ENCODE peak calls at places on chromosomes 13 and 19, in four cellular contexts. U is central memory CD4-positive, alpha-beta T cell; I is activated CD4-positive, alpha-beta T cell treated with anti-CD3 and anti-CD28 coated beads for 1 hour; X is T follicular helper cell. T is an unnamed sample.

GRCh38 chr13:74000906-74001305 is 133.3 kb downstream of the KLF12 start:
- DNase-seq in U (no peak), I (no peak), X (no peak), T (no peak)

GRCh38 chr19:50921391-50922315 is 10.5 kb upstream of the KLK4 start:
- DNase-seq in U (no peak), I (no peak), X (no peak), T (no peak)

GRCh38 chr13:108944760-108945159 is 315.3 kb downstream of the MYO16 start:
- DNase-seq in U (no peak), I (no peak), X (no peak), T (peak; percentile 48)

GRCh38 chr13:108005231-108005630 is 210.1 kb downstream of the LIG4 start:
- DNase-seq in U (no peak), I (no peak), X (no peak), T (no peak)

GRCh38 chr19:8577247-8577646 is at the start of gene MYO1F:
- DNase-seq in U (no peak), I (no peak), X (no peak), T (no peak)

GRCh38 chr13:20525144-20525600 is 485 bp downstream of the CRYL1 start:
- DNase-seq in U (peak; percentile 7), I (peak; percentile 10), X (peak; percentile 2), T (peak; percentile 22)

GRCh38 chr19:45152504-45153338 is 8.1 kb downstream of the NKPD1 start:
- DNase-seq in U (peak; percentile 54), I (peak; percentile 16), X (peak; percentile 15), T (peak; percentile 43)

GRCh38 chr19:17406039-17406886 is 833 bp upstream of the BST2 start:
- DNase-seq in U (no peak), I (no peak), X (no peak), T (peak; percentile 79)

GRCh38 chr13:91894311-91894710 is 495.9 kb downstream of the GPC5 start:
- DNase-seq in U (no peak), I (no peak), X (no peak), T (no peak)

GRCh38 chr13:34765446-34766180 is 176.5 kb upstream of the NBEA start:
- DNase-seq in U (no peak), I (no peak), X (no peak), T (no peak)

GRCh38 chr19:41234512-41235208 is 15.6 kb downstream of the AXL start:
- DNase-seq in U (no peak), I (no peak), X (no peak), T (no peak)

GRCh38 chr19:38683393-38684077 is 36.1 kb downstream of the ACTN4 start:
- DNase-seq in U (peak; percentile 40), I (peak; percentile 23), X (no peak), T (peak; percentile 95)

GRCh38 chr19:56538761-56539263 is at the start of gene ZFP28:
- DNase-seq in U (no peak), I (no peak), X (no peak), T (no peak)

GRCh38 chr13:35824825-35825224 is 306.4 kb downstream of the DCLK1 start:
- DNase-seq in U (no peak), I (no peak), X (no peak), T (no peak)

GRCh38 chr19:4811328-4812131 is 20.0 kb downstream of the TICAM1 start:
- DNase-seq in U (peak; percentile 72), I (peak; percentile 79), X (peak; percentile 79), T (peak; percentile 69)

GRCh38 chr19:2014731-2015610 is 543 bp downstream of the BTBD2 start:
- DNase-seq in U (no peak), I (no peak), X (no peak), T (peak; percentile 20)

GRCh38 chr19:28727133-28727834 is 485.7 kb downstream of the UQCRFS1 start:
- DNase-seq in U (peak; percentile 30), I (no peak), X (no peak), T (peak; percentile 57)

GRCh38 chr19:18772620-18773587 is 18.2 kb downstream of the COMP start:
- DNase-seq in U (no peak), I (no peak), X (no peak), T (no peak)

GRCh38 chr19:11295665-11296245 is at the start of gene TSPAN16:
- DNase-seq in U (no peak), I (no peak), X (no peak), T (no peak)

GRCh38 chr13:21583496-21583895 is 20.5 kb downstream of the MICU2 start:
- DNase-seq in U (no peak), I (no peak), X (no peak), T (peak; percentile 74)

GRCh38 chr19:7663711-7664110 is 5.1 kb upstream of the RETN start:
- DNase-seq in U (no peak), I (no peak), X (no peak), T (peak; percentile 9)

GRCh38 chr13:57918913-57919312 is 287.4 kb downstream of the PCDH17 start:
- DNase-seq in U (no peak), I (no peak), X (no peak), T (no peak)

GRCh38 chr19:40274585-40275544 is 10.3 kb downstream of the AKT2 start:
- DNase-seq in U (peak; percentile 17), I (no peak), X (peak; percentile 7), T (no peak)

GRCh38 chr19:23896912-23897311 is 17.8 kb upstream of the ZNF726 start:
- DNase-seq in U (no peak), I (no peak), X (no peak), T (no peak)

GRCh38 chr19:30204721-30205120 is 167.5 kb upstream of the ZNF536 start:
- DNase-seq in U (no peak), I (no peak), X (no peak), T (no peak)

GRCh38 chr19:57192064-57192395 is 730 bp downstream of the ZNF264 start:
- DNase-seq in U (no peak), I (no peak), X (no peak), T (peak; percentile 11)

GRCh38 chr13:75139291-75139690 is 342.7 kb downstream of the TBC1D4 start:
- DNase-seq in U (no peak), I (no peak), X (no peak), T (peak; percentile 82)

GRCh38 chr13:20828540-20829364 is 55.0 kb upstream of the EEF1AKMT1 start:
- DNase-seq in U (peak; percentile 66), I (no peak), X (peak; percentile 14), T (peak; percentile 65)

GRCh38 chr19:55197531-55197930 is 11.8 kb downstream of the PTPRH start:
- DNase-seq in U (no peak), I (no peak), X (no peak), T (peak; percentile 26)

GRCh38 chr19:40465781-40466218 is 255 bp upstream of the BLVRB start:
- DNase-seq in U (peak; percentile 99), I (peak; percentile 99), X (peak; percentile 99), T (peak; percentile 99)

GRCh38 chr19:40565910-40566495 is 10.7 kb upstream of the SHKBP1 start:
- DNase-seq in U (no peak), I (no peak), X (no peak), T (no peak)

GRCh38 chr19:30391554-30392551 is 19.7 kb downstream of the ZNF536 start:
- DNase-seq in U (no peak), I (no peak), X (no peak), T (no peak)

GRCh38 chr13:72379581-72379980 is 347.8 kb downstream of the MZT1 start:
- DNase-seq in U (no peak), I (no peak), X (no peak), T (peak; percentile 3)

GRCh38 chr19:13120817-13121216 is 2.8 kb downstream of the NACC1 start:
- DNase-seq in U (no peak), I (no peak), X (no peak), T (peak; percentile 83)